ENCODE peak calls at places on chromosomes 4 and X, in nine cellular contexts. Z is activated T-helper 1 cell treated with anti-CD3 and anti-CD28 coated beads, Interleukin-12 subunit alpha, Interleukin-12 subunit beta, Interleukin-2, Interleukin-4 antibody, amounts not matched to agents 30 ng/mL and 10 ng/mL and 1 ng/mL, durations not matched to agents 14 hours and 24 hours and 36 hours; B is NCI-H1417; I is AG04449; G is stimulated activated CD8-positive, alpha-beta memory T cell treated with anti-CD3 and anti-CD28 coated beads, Interleukin-4, amount 100 ng/mL, for 4 hours; F is central memory CD4-positive, alpha-beta T cell; O is activated CD4-positive, alpha-beta T cell treated with anti-CD3 and anti-CD28 coated beads for 24 hours; P is fibroblast of the aortic adventitia; W is activated naive CD4-positive, alpha-beta T cell treated with anti-CD3 and anti-CD28 coated beads for 36 hours. Y is an unnamed sample.
A peak's percentile ranks its signal among the peaks of the same experiment; 100 is the strongest.

GRCh38 chr4:113077611-113078010 is 28.2 kb downstream of the ANK2 start:
- DNase-seq in B (no peak), W (no peak), O (no peak), I (no peak), G (no peak), F (no peak), P (no peak), Z (no peak), Y (no peak)

GRCh38 chr4:88457307-88458090 is 580 bp downstream of the HERC5 start:
- DNase-seq in G (peak; percentile 6), B (peak; percentile 91), I (no peak), W (peak; percentile 47), O (no peak), Z (no peak), P (no peak), F (no peak), Y (no peak)

GRCh38 chr4:12633058-12633651 is 851.0 kb downstream of the RAB28 start:
- DNase-seq in Z (peak; percentile 51), F (peak; percentile 38), W (peak; percentile 87), O (peak; percentile 53), I (no peak), B (peak; percentile 92), G (peak; percentile 21), P (peak; percentile 79), Y (peak; percentile 40)

GRCh38 chr4:54055494-54055893 is 8.9 kb downstream of the CHIC2 start:
- DNase-seq in O (no peak), Z (no peak), I (no peak), B (no peak), P (no peak), W (no peak), F (no peak), G (no peak), Y (no peak)

GRCh38 chr4:181043486-181043885 is 1199.7 kb upstream of the TENM3 start:
- DNase-seq in P (no peak), W (no peak), G (no peak), I (no peak), F (no peak), B (no peak), O (no peak), Z (no peak), Y (no peak)

GRCh38 chr4:55947912-55948725 is 626 bp upstream of the CEP135 start:
- DNase-seq in F (peak; percentile 81), P (peak; percentile 97), O (peak; percentile 31), W (peak; percentile 70), Z (peak; percentile 52), B (no peak), G (peak; percentile 7), I (peak; percentile 90), Y (peak; percentile 66)

GRCh38 chr4:4481394-4482000 is 60.4 kb downstream of the STX18 start:
- DNase-seq in I (no peak), O (no peak), W (no peak), F (no peak), P (peak; percentile 24), Z (no peak), G (no peak), B (no peak), Y (no peak)

GRCh38 chr4:131054489-131055019 is 1958.6 kb downstream of the C4orf33 start:
- DNase-seq in B (no peak), P (no peak), W (no peak), Z (no peak), F (no peak), I (no peak), G (no peak), O (no peak), Y (no peak)

GRCh38 chr4:15717126-15717525 is 14.3 kb downstream of the BST1 start:
- DNase-seq in I (no peak), G (no peak), Z (no peak), W (no peak), B (peak; percentile 52), F (no peak), O (no peak), P (peak; percentile 62), Y (no peak)

GRCh38 chr4:108345862-108346530 is 177.3 kb upstream of the LEF1 start:
- DNase-seq in Z (no peak), G (no peak), W (no peak), B (no peak), P (no peak), I (peak; percentile 23), F (no peak), O (no peak), Y (no peak)

GRCh38 chrX:71181558-71181909 is 36.9 kb downstream of the NLGN3 start:
- DNase-seq in Z (peak; percentile 29), O (peak; percentile 18), B (no peak), W (peak; percentile 69), I (no peak), F (no peak), G (peak; percentile 18), P (no peak), Y (no peak)

GRCh38 chrX:68822641-68823410 is 6.0 kb upstream of the EFNB1 start:
- DNase-seq in W (peak; percentile 30), P (peak; percentile 72), I (no peak), F (no peak), Z (no peak), O (no peak), B (peak; percentile 59), G (no peak), Y (no peak)

GRCh38 chr4:75696551-75696950 is 23.3 kb upstream of the G3BP2 start:
- DNase-seq in W (no peak), I (no peak), G (no peak), F (no peak), Z (no peak), O (no peak), P (no peak), B (no peak), Y (no peak)

GRCh38 chr4:107951551-107951950 is 20.2 kb downstream of the CYP2U1 start:
- DNase-seq in O (no peak), B (no peak), W (no peak), I (peak; percentile 79), G (no peak), Z (no peak), P (peak; percentile 77), F (no peak), Y (no peak)